ENCODE peak calls at places on chromosomes 1 and 21, in four cellular contexts. One of them, this sample, is unnamed.

GRCh38 chr1:227654858-227655752 is 80.0 kb downstream of the JMJD4 start:
- DNase-seq in WTC11: no peak
- DNase-seq in HepG2: no peak
- DNase-seq in K562: no peak
- DNase-seq in this sample: no peak

GRCh38 chr21:15206514-15206913 is 141.7 kb upstream of the NRIP1 start:
- DNase-seq in WTC11: no peak
- DNase-seq in K562: no peak
- DNase-seq in HepG2: no peak
- DNase-seq in this sample: no peak

GRCh38 chr1:26692211-26692792 is 3.5 kb upstream of the ARID1A start:
- DNase-seq in WTC11: peak
- DNase-seq in HepG2: peak
- DNase-seq in K562: peak
- DNase-seq in this sample: peak

GRCh38 chr1:98102369-98103030 is 181.7 kb upstream of the DPYD start:
- DNase-seq in K562: no peak
- DNase-seq in HepG2: no peak
- DNase-seq in WTC11: no peak
- DNase-seq in this sample: no peak

GRCh38 chr1:153358691-153358975 is 979 bp downstream of the S100A9 start:
- DNase-seq in K562: no peak
- DNase-seq in WTC11: no peak
- DNase-seq in HepG2: no peak
- DNase-seq in this sample: no peak

GRCh38 chr1:66300986-66301451 is 232.9 kb upstream of the SGIP1 start:
- DNase-seq in WTC11: no peak
- DNase-seq in HepG2: no peak
- DNase-seq in K562: no peak
- DNase-seq in this sample: no peak

GRCh38 chr1:17438176-17438976 is 1.1 kb downstream of the RCC2 start:
- DNase-seq in HepG2: peak
- DNase-seq in WTC11: peak
- DNase-seq in K562: peak
- DNase-seq in this sample: peak

GRCh38 chr1:175540928-175541645 is 202.3 kb downstream of the TNR start:
- DNase-seq in WTC11: no peak
- DNase-seq in HepG2: no peak
- DNase-seq in K562: no peak
- DNase-seq in this sample: no peak

GRCh38 chr1:231165371-231165770 is 3.5 kb downstream of the TRIM67 start:
- DNase-seq in K562: no peak
- DNase-seq in HepG2: no peak
- DNase-seq in WTC11: no peak
- DNase-seq in this sample: no peak

GRCh38 chr1:182781849-182782586 is 7.6 kb upstream of the NPL start:
- DNase-seq in WTC11: peak
- DNase-seq in HepG2: peak
- DNase-seq in K562: peak
- DNase-seq in this sample: peak

GRCh38 chr1:26358411-26359384 is 4.8 kb upstream of the CRYBG2 start:
- DNase-seq in WTC11: no peak
- DNase-seq in HepG2: peak
- DNase-seq in K562: peak
- DNase-seq in this sample: no peak

GRCh38 chr21:36542312-36543101 is 62.6 kb upstream of the CLDN14 start:
- DNase-seq in WTC11: peak
- DNase-seq in K562: no peak
- DNase-seq in HepG2: no peak
- DNase-seq in this sample: no peak

GRCh38 chr1:175576870-175577269 is 166.5 kb downstream of the TNR start:
- DNase-seq in HepG2: no peak
- DNase-seq in WTC11: no peak
- DNase-seq in K562: no peak
- DNase-seq in this sample: no peak

GRCh38 chr1:40197656-40198055 is 36.5 kb downstream of the RLF start:
- DNase-seq in WTC11: no peak
- DNase-seq in K562: no peak
- DNase-seq in HepG2: no peak
- DNase-seq in this sample: no peak

GRCh38 chr1:153543738-153544135 is 1.9 kb downstream of the S100A4 start:
- DNase-seq in HepG2: no peak
- DNase-seq in WTC11: no peak
- DNase-seq in K562: no peak
- DNase-seq in this sample: no peak

GRCh38 chr1:30748098-30748698 is 9.4 kb downstream of the LAPTM5 start:
- DNase-seq in K562: peak
- DNase-seq in HepG2: no peak
- DNase-seq in WTC11: no peak
- DNase-seq in this sample: no peak

GRCh38 chr1:239723821-239724367 is 337.5 kb downstream of the CHRM3 start:
- DNase-seq in HepG2: no peak
- DNase-seq in K562: no peak
- DNase-seq in WTC11: no peak
- DNase-seq in this sample: no peak

GRCh38 chr1:239725371-239725770 is 339.0 kb downstream of the CHRM3 start:
- DNase-seq in K562: no peak
- DNase-seq in WTC11: no peak
- DNase-seq in HepG2: no peak
- DNase-seq in this sample: no peak

GRCh38 chr1:239719642-239720258 is 333.4 kb downstream of the CHRM3 start:
- DNase-seq in K562: no peak
- DNase-seq in WTC11: no peak
- DNase-seq in HepG2: no peak
- DNase-seq in this sample: no peak

GRCh38 chr1:239718997-239719628 is 332.7 kb downstream of the CHRM3 start:
- DNase-seq in HepG2: no peak
- DNase-seq in WTC11: no peak
- DNase-seq in K562: no peak
- DNase-seq in this sample: no peak

DNA sequence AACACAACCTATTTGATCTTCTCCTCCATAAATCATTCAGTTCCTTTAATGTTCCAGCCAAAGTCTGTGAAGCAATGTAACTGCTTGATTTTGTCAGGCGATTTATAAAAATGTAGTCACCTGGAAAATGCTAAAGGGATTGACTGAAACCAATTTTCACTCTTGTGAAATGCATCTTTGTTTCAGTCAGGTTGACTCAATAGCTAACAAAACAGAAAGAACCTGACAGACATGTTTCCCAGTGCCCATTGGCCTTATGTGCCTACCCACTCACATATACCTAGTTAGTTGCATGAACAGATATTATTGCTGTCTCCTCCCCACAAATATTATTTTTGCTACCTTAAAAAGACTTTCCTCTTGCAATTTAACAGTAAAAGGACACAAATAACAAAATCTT is 335.7 kb downstream of the CHRM3 start:
- DNase-seq in WTC11: no peak
- DNase-seq in HepG2: no peak
- DNase-seq in K562: no peak
- DNase-seq in this sample: no peak
- TF ChIP-seq ELF4 in WTC11: no peak
- TF ChIP-seq ELF4 in HepG2: no peak
- TF ChIP-seq ELF4 in K562: no peak
- TF ChIP-seq ELF4 in this sample: no peak

DNA sequence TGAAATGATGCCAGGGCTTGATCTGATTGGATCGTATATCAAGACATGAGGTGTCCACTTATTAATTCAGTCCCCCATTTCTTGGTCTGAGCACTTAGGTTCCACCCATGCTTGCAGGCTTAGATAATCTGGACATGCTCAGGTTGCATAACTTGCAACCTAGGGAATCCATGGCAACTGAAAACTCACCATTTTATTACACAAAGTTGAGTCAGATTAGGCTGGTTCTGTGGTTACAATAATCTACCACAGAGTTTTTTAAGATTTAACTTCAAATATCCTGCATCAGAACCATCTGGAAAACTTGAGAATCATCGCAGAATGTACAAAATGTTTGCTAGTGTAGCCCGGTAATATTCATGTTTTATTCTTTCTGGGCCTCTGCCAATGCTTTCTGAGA is 707.1 kb upstream of the ADAMTS5 start:
- DNase-seq in HepG2: no peak
- DNase-seq in K562: no peak
- DNase-seq in WTC11: no peak
- DNase-seq in this sample: no peak
- TF ChIP-seq ELF4 in HepG2: no peak
- TF ChIP-seq ELF4 in K562: no peak
- TF ChIP-seq ELF4 in WTC11: no peak
- TF ChIP-seq ELF4 in this sample: no peak

GRCh38 chr1:243421784-243422183 is 165.9 kb downstream of the SDCCAG8 start:
- DNase-seq in WTC11: no peak
- DNase-seq in K562: no peak
- DNase-seq in HepG2: no peak
- DNase-seq in this sample: peak
- TF ChIP-seq ELF4 in WTC11: no peak
- TF ChIP-seq ELF4 in K562: no peak
- TF ChIP-seq ELF4 in HepG2: no peak
- TF ChIP-seq ELF4 in this sample: no peak

DNA sequence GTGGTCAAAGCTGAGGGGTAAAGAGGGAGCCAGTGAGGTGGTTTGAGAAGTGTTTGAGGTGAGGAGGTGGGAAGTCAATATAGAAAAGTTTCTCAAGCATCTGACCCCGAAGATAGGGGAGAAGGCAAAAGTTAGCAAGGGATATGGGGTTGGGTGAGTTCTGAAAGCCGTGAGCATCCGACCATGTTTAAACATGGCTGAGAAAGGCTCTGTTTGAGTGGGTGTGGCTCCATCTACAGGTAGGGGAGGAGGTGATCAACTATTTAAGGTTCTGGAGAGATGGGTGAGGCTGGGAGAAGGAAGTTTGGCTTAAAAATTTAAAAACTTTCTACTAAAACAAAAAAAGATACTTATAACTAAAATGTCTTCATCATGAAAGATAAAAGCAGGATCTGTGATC is 273.8 kb downstream of the KCNJ6 start:
- DNase-seq in K562: peak
- DNase-seq in HepG2: peak
- DNase-seq in WTC11: peak
- DNase-seq in this sample: peak
- TF ChIP-seq ELF4 in K562: no peak
- TF ChIP-seq ELF4 in HepG2: no peak
- TF ChIP-seq ELF4 in WTC11: no peak
- TF ChIP-seq ELF4 in this sample: no peak

GRCh38 chr1:226073184-226073950 is 10.9 kb downstream of the H3-3A start:
- DNase-seq in WTC11: no peak
- DNase-seq in HepG2: no peak
- DNase-seq in K562: no peak
- DNase-seq in this sample: no peak

GRCh38 chr1:226076378-226076777 is 13.9 kb downstream of the H3-3A start:
- DNase-seq in K562: no peak
- DNase-seq in WTC11: no peak
- DNase-seq in HepG2: no peak
- DNase-seq in this sample: no peak

GRCh38 chr1:226072347-226072746 is 9.8 kb downstream of the H3-3A start:
- DNase-seq in HepG2: no peak
- DNase-seq in WTC11: no peak
- DNase-seq in K562: no peak
- DNase-seq in this sample: no peak

GRCh38 chr1:226069818-226070489 is 7.4 kb downstream of the H3-3A start:
- DNase-seq in WTC11: no peak
- DNase-seq in K562: no peak
- DNase-seq in HepG2: no peak
- DNase-seq in this sample: no peak

GRCh38 chr1:226074046-226074445 is 11.5 kb downstream of the H3-3A start:
- DNase-seq in WTC11: no peak
- DNase-seq in K562: no peak
- DNase-seq in HepG2: no peak
- DNase-seq in this sample: no peak
- TF ChIP-seq ELF4 in WTC11: no peak
- TF ChIP-seq ELF4 in K562: no peak
- TF ChIP-seq ELF4 in HepG2: no peak
- TF ChIP-seq ELF4 in this sample: no peak

GRCh38 chr21:41766883-41767605 is at the start of gene RIPK4:
- DNase-seq in K562: no peak
- DNase-seq in WTC11: peak
- DNase-seq in HepG2: peak
- DNase-seq in this sample: peak
- TF ChIP-seq ELF4 in K562: no peak
- TF ChIP-seq ELF4 in WTC11: no peak
- TF ChIP-seq ELF4 in HepG2: no peak
- TF ChIP-seq ELF4 in this sample: no peak

GRCh38 chr1:151108331-151108730 is 37.8 kb downstream of the GABPB2 start:
- DNase-seq in HepG2: peak
- DNase-seq in WTC11: no peak
- DNase-seq in K562: no peak
- DNase-seq in this sample: no peak

GRCh38 chr1:151106891-151107290 is 36.3 kb downstream of the GABPB2 start:
- DNase-seq in K562: no peak
- DNase-seq in WTC11: no peak
- DNase-seq in HepG2: no peak
- DNase-seq in this sample: no peak

DNA sequence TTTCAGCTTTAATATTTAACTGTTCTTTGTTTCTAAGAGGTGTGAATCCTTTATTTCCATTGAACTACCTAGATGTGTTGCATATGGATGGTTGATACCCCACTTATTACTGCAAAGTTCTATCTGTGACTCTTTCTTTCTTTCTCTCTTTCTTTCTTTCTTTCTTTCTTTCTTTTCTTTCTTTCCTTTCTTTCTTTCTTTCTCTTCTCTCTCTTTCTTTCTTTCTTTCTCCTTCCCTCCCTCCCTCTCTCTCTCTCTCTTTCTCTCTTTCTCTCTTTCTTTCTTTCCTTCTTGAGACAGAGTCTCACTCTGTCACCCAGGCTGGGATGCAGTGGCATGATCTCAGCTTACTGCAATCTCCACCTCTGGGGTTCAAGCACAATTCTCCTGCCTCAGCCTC is 34.1 kb downstream of the GABPB2 start:
- DNase-seq in WTC11: no peak
- DNase-seq in K562: no peak
- DNase-seq in HepG2: no peak
- DNase-seq in this sample: no peak
- TF ChIP-seq ELF4 in WTC11: no peak
- TF ChIP-seq ELF4 in K562: no peak
- TF ChIP-seq ELF4 in HepG2: no peak
- TF ChIP-seq ELF4 in this sample: no peak

DNA sequence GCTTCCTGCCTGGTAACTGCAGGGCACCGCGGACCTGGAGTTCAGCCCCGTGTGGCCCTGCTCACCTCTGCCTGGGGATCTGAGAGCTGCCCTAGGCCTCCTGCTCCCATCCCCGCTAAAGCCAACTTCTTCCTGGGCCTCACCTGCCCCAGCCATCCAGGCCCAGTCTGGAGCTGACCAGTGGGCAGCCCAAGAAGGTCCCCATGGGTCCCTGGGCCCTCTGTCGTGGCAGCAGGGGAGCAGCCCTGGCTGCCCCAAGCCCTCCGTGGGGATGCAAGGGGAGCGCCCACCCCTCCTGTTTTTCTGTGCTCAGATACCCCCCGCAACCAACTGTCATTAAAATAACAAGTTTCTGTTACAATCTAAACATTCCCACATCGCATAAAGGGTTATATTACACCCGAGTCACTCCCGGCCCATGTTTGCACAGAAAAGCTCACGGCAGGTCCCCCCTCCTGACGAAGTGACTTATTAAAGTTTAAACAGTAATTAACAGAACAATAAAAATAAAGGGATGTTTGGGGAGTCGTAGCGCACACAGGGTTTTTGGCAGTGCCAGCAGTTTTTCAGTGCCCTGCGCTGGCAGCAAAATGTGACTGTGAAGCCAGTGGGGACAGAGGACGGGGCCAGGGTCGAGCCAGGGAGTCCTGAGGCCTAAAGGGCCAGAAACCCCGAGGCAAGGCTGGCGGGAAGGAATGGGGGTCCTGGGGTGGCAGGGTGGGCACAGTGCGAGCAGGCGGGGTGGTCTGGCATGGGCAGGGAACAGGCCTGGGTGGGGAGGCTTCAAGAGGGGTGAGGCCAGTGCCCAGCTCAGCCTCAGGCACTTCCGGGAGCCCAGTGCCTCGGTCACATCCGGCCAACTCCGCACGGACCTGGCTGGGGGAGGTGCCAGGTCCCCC is 121.5 kb downstream of the CASZ1 start:
- DNase-seq in HepG2: no peak
- DNase-seq in WTC11: no peak
- DNase-seq in K562: no peak
- DNase-seq in this sample: no peak
- TF ChIP-seq ELF4 in HepG2: no peak
- TF ChIP-seq ELF4 in WTC11: no peak
- TF ChIP-seq ELF4 in K562: no peak
- TF ChIP-seq ELF4 in this sample: no peak

This sample was measured in HEK293T.